ENCODE peak calls at places on chromosome 11, in five cellular contexts. S is fibroblast of lung, U is nephron progenitor cell, P is bronchial epithelial cell, B is AG04450. N is an unnamed sample.

GRCh38 chr11:69422645-69423044 is 58.8 kb upstream of the LINC01488 start:
- DNase-seq in S (no peak), U (no peak), P (no peak), B (no peak), N (no peak)

GRCh38 chr11:3165152-3165705 is at the start of gene OSBPL5:
- DNase-seq in S (peak; percentile 73), U (peak; percentile 82), P (peak; percentile 26), B (peak; percentile 23), N (peak; percentile 60)

GRCh38 chr11:66467034-66467659 is 442 bp downstream of the PELI3 start:
- DNase-seq in S (peak; percentile 27), U (no peak), P (peak; percentile 7), B (no peak), N (peak; percentile 55)

GRCh38 chr11:79159657-79160450 is 281.0 kb downstream of the TENM4 start:
- DNase-seq in S (no peak), U (no peak), P (no peak), B (no peak), N (no peak)

GRCh38 chr11:88411265-88411664 is 73.7 kb upstream of the CTSC start:
- DNase-seq in S (peak; percentile 95), U (no peak), P (peak; percentile 91), B (peak; percentile 66), N (no peak)

GRCh38 chr11:61752117-61752924 is at the start of gene MYRF:
- DNase-seq in S (peak; percentile 24), U (peak; percentile 82), P (no peak), B (no peak), N (peak; percentile 84)

GRCh38 chr11:134578807-134579708 is 167.0 kb upstream of the B3GAT1 start:
- DNase-seq in S (no peak), U (no peak), P (no peak), B (no peak), N (peak; percentile 34)

GRCh38 chr11:101509911-101510310 is 73.9 kb downstream of the TRPC6 start:
- DNase-seq in S (no peak), U (no peak), P (no peak), B (no peak), N (no peak)

GRCh38 chr11:102469196-102469821 is 16.7 kb upstream of the TMEM123 start:
- DNase-seq in S (peak; percentile 64), U (no peak), P (peak; percentile 59), B (no peak), N (no peak)

GRCh38 chr11:15180212-15180814 is 65.6 kb downstream of the INSC start:
- DNase-seq in S (peak; percentile 11), U (no peak), P (no peak), B (no peak), N (no peak)

GRCh38 chr11:120335596-120335927 is 651 bp upstream of the ARHGEF12 start:
- DNase-seq in S (no peak), U (no peak), P (no peak), B (no peak), N (no peak)

GRCh38 chr11:120254788-120255518 is 15.0 kb downstream of the POU2F3 start:
- DNase-seq in S (no peak), U (peak; percentile 30), P (no peak), B (no peak), N (no peak)

GRCh38 chr11:79199729-79200354 is 241.0 kb downstream of the TENM4 start:
- DNase-seq in S (no peak), U (no peak), P (no peak), B (no peak), N (no peak)

GRCh38 chr11:120013325-120014250 is 124.3 kb downstream of the TRIM29 start:
- DNase-seq in S (peak; percentile 19), U (peak; percentile 77), P (peak; percentile 46), B (no peak), N (peak; percentile 72)

GRCh38 chr11:75771646-75772410 is 3.2 kb downstream of the DGAT2 start:
- DNase-seq in S (peak; percentile 50), U (no peak), P (peak; percentile 93), B (peak; percentile 18), N (no peak)

GRCh38 chr11:63871962-63872832 is 33.3 kb downstream of the MARK2 start:
- DNase-seq in S (peak; percentile 92), U (peak; percentile 67), P (peak; percentile 88), B (peak; percentile 48), N (peak; percentile 44)
- TF ChIP-seq CTCF in S (peak; percentile 41), U (no peak), P (peak; percentile 54), B (no peak), N (no peak)

GRCh38 chr11:64933935-64934693 is 1.6 kb downstream of the GPHA2 start:
- DNase-seq in S (no peak), U (no peak), P (no peak), B (no peak), N (no peak)

GRCh38 chr11:64936539-64936938 is 846 bp upstream of the GPHA2 start:
- DNase-seq in S (no peak), U (no peak), P (no peak), B (no peak), N (no peak)

GRCh38 chr11:64933213-64933934 is 2.3 kb downstream of the GPHA2 start:
- DNase-seq in S (no peak), U (no peak), P (no peak), B (no peak), N (no peak)

GRCh38 chr11:64934765-64935633 is 694 bp downstream of the GPHA2 start:
- DNase-seq in S (no peak), U (peak; percentile 43), P (no peak), B (no peak), N (no peak)

DNA sequence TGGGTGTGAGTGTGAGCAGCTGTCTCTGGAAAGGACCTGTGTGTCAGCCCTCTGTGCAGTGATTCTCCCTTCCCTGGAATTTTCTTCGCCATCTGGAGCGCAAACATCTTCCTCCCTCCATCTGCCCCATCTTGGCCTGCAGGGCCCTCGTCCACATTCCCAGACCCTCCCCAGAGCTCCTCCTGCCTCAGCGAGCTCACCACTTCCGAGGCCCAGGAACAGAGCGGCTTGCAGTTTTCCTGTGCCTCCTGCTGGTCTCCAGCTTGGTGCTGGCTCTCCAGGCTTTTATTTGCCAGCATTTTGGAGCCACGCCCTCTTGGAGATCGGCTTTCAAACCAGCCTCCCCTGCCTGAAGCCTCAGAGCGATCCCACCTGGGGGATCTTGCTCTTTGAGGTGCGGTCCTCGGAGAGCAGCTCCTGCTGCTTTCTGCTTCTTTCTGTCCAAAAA is at the start of gene GPHA2:
- DNase-seq in S (no peak), U (peak; percentile 64), P (peak; percentile 20), B (no peak), N (peak; percentile 20)
- TF ChIP-seq CTCF in S (peak; percentile 8), U (no peak), P (no peak), B (peak; percentile 20), N (no peak)

DNA sequence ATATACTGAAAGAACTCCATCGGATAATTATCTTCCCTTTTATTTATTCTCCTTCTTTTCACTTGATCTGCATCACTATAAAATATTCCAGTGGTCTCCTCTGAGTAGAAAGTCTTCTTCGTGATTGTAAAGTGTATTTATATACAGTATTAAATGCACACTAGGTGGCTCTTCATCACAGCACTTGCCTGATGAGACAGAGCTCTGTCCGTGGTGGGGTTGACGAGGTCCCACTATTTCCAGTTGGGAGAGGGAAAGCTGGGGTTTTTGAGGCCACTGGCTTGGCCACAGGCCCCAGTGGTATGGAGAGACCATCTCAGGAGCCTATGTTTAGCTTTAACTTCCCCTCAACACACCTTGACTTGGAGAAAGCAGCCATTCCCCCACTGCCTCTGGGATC is 31.6 kb upstream of the ZBTB16 start:
- DNase-seq in S (no peak), U (no peak), P (no peak), B (no peak), N (no peak)
- TF ChIP-seq CTCF in S (peak; percentile 10), U (no peak), P (no peak), B (no peak), N (no peak)

DNA sequence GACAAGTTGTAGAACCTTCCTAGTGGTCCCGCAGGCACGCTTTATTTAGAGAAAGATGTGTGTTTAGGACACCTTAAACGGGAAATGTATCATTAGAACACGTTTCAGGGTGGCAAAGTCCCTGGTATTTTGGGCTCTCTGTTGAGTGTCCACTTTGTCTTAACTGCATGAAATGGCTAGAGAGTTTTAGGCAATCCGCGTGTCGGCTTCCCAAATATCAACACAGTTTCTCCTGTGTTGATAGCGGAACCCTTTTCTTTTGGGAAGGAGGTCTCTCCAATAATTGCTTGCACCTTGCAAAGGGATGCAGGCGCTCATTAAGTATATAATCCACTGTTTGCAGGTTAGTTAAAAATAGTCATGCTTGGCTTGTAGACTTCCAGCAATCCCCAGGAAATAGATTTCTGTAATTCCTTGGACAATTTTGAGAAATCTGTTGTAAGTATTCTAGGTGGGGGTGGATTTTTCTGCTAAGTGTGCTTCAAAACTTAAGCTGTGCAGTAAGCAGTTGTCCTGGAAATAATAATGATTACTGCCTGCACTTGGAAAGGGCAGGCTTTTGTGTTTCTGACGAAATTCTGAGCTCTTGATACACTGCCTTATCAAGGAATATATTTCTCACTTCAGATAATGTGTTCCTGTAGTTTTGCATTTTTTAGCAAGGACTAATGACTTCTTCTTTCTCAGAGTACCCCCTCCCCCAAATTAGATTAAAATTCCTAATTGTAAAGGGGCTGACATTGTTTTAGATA is 120.1 kb downstream of the HIPK3 start:
- DNase-seq in S (peak; percentile 23), U (no peak), P (no peak), B (no peak), N (no peak)
- TF ChIP-seq CTCF in S (no peak), U (no peak), P (no peak), B (no peak), N (no peak)

DNA sequence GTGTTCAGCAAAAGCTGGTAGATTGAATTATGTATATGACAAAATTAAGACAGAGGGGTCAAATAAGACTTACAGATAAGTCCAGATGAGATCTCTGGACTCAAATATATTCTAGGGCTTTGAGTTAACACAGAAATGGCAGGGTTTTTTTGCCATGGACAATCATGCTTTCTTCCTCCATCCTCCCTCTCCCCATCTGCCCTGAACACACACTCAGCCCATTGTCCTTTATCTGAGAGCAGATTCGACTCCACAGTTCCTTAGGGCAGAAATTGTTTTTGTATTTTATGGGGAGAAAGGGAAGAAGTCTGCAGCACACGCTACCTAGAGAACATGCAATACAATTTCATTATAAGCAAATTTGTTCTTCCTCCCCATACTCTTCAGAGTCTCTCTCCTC is 86.8 kb downstream of the SLC1A2 start:
- DNase-seq in S (no peak), U (no peak), P (no peak), B (no peak), N (no peak)
- TF ChIP-seq CTCF in S (no peak), U (no peak), P (no peak), B (no peak), N (no peak)

DNA sequence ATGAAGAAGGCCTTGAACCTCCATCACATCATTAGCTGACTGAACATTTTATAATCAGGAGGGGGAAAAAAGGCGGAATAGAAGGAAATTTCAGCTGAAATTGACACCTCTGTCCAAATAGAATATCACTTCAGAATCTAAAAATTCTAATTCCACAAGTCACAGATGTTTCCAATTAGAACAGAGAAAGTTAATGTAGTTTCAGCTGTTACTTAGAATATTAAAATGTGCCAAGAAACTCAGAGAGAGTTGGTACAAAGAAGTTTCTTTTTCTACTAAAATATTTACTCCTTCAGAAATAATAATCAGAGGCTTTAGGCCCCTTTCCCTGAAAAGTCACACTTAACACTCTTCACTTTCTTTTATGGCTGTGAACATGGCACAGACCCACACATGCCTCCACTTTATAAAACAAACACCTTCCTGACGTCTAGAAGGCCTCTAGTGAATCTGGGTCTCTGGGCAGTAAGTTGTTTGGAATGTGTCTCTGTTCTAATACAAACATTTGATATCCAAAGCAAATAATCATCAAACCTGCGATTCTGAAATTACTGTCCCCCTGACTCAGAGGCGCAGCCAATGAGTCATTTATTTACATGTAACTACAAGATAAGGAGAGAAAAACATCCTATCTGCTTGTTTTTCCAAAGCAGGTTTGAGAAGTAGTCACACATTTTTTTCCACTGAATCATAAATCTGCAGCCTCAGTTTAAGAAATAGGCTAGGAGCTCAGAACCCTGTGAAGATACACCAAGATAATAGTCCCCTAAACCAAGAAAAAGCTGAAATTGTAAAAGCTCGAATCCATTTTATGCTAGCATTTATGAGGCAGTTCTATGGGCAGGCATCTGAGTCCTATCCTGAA is 148.4 kb downstream of the ME3 start:
- DNase-seq in S (peak; percentile 98), U (no peak), P (peak; percentile 100), B (peak; percentile 92), N (no peak)
- TF ChIP-seq CTCF in S (no peak), U (no peak), P (no peak), B (no peak), N (no peak)

GRCh38 chr11:118401151-118401879 is at the start of gene ATP5MG:
- DNase-seq in S (peak; percentile 84), U (peak; percentile 90), P (peak; percentile 79), B (peak; percentile 72), N (peak; percentile 83)
- TF ChIP-seq CTCF in S (peak; percentile 7), U (no peak), P (peak; percentile 25), B (peak; percentile 20), N (no peak)

N was measured in endothelial cell.